ENCODE peak calls at places on chromosomes 12 and 14, in seven cellular contexts. T is H1, G is uterus, R is breast epithelium, W is tibial nerve, S is transverse colon, H is testis. O is an unnamed sample.

GRCh38 chr14:32697704-32698103 is 241.0 kb upstream of the NPAS3 start:
- DNase-seq in T (no peak), G (no peak), R (no peak), W (no peak), S (no peak), H (no peak), O (no peak)

GRCh38 chr14:51367600-51367931 is 127.5 kb downstream of the TMX1 start:
- DNase-seq in T (no peak), G (no peak), R (no peak), W (no peak), S (no peak), H (no peak), O (no peak)

GRCh38 chr12:12716151-12716844 is 870 bp upstream of the CDKN1B start:
- DNase-seq in T (no peak), G (peak), R (no peak), W (no peak), S (no peak), H (no peak), O (no peak)

GRCh38 chr14:93713726-93714405 is 74.4 kb downstream of the PRIMA1 start:
- DNase-seq in T (no peak), G (no peak), R (no peak), W (no peak), S (no peak), H (no peak), O (no peak)

GRCh38 chr14:33551963-33552362 is 398.9 kb downstream of the EGLN3 start:
- DNase-seq in T (no peak), G (no peak), R (no peak), W (no peak), S (no peak), H (no peak), O (no peak)

GRCh38 chr12:101590383-101590782 is 4.4 kb upstream of the MYBPC1 start:
- DNase-seq in T (no peak), G (no peak), R (no peak), W (no peak), S (no peak), H (no peak), O (no peak)

GRCh38 chr12:75850751-75851462 is 180.7 kb downstream of the PHLDA1 start:
- DNase-seq in T (no peak), G (no peak), R (no peak), W (no peak), S (peak), H (no peak), O (no peak)

GRCh38 chr14:32560213-32560857 is 231.2 kb downstream of the AKAP6 start:
- DNase-seq in T (no peak), G (peak), R (no peak), W (no peak), S (peak), H (peak), O (peak)

GRCh38 chr14:103521438-103521961 is 1.1 kb downstream of the CKB start:
- DNase-seq in T (no peak), G (no peak), R (no peak), W (no peak), S (no peak), H (no peak), O (no peak)

GRCh38 chr14:69749956-69750355 is 17.0 kb upstream of the SRSF5 start:
- DNase-seq in T (no peak), G (no peak), R (no peak), W (no peak), S (peak), H (no peak), O (no peak)

GRCh38 chr12:30023186-30023585 is 239.4 kb upstream of the TMTC1 start:
- DNase-seq in T (no peak), G (no peak), R (no peak), W (no peak), S (no peak), H (no peak), O (no peak)

GRCh38 chr12:9184276-9184675 is 23.9 kb downstream of the PZP start:
- DNase-seq in T (no peak), G (no peak), R (no peak), W (no peak), S (no peak), H (no peak), O (no peak)

GRCh38 chr14:101074124-101075024 is 170.9 kb upstream of the RTL1 start:
- DNase-seq in T (no peak), G (no peak), R (no peak), W (peak), S (no peak), H (peak), O (peak)

GRCh38 chr12:124568431-124569374 is 1.3 kb upstream of the NCOR2 start:
- DNase-seq in T (peak), G (peak), R (no peak), W (peak), S (peak), H (peak), O (peak)

GRCh38 chr12:115378296-115378695 is 694.3 kb upstream of the TBX3 start:
- DNase-seq in T (no peak), G (no peak), R (no peak), W (no peak), S (no peak), H (no peak), O (no peak)

GRCh38 chr14:89215166-89215940 is 201.7 kb downstream of the FOXN3 start:
- DNase-seq in T (no peak), G (no peak), R (no peak), W (no peak), S (no peak), H (no peak), O (no peak)

GRCh38 chr12:112995008-112995407 is 16.7 kb downstream of the OAS2 start:
- DNase-seq in T (no peak), G (no peak), R (no peak), W (no peak), S (no peak), H (no peak), O (no peak)

GRCh38 chr12:64663019-64663418 is 52.7 kb downstream of the RASSF3 start:
- DNase-seq in T (no peak), G (no peak), R (no peak), W (no peak), S (no peak), H (no peak), O (no peak)

GRCh38 chr14:67820428-67820881 is 876 bp downstream of the RAD51B start:
- DNase-seq in T (no peak), G (no peak), R (no peak), W (no peak), S (peak), H (no peak), O (no peak)

GRCh38 chr12:32891956-32892355 is 4.6 kb downstream of the PKP2 start:
- DNase-seq in T (no peak), G (no peak), R (no peak), W (no peak), S (no peak), H (no peak), O (no peak)

GRCh38 chr12:101485015-101485414 is 9.9 kb downstream of the SPIC start:
- DNase-seq in T (no peak), G (no peak), R (no peak), W (no peak), S (no peak), H (no peak), O (no peak)

GRCh38 chr14:63689132-63689531 is 38.7 kb downstream of the SGPP1 start:
- DNase-seq in T (no peak), G (no peak), R (no peak), W (no peak), S (no peak), H (no peak), O (no peak)

GRCh38 chr12:7042847-7043246 is 17.7 kb upstream of the C1S start:
- DNase-seq in T (no peak), G (no peak), R (no peak), W (no peak), S (no peak), H (no peak), O (no peak)

GRCh38 chr12:59626382-59626781 is 30.6 kb downstream of the SLC16A7 start:
- DNase-seq in T (no peak), G (no peak), R (no peak), W (no peak), S (no peak), H (no peak), O (no peak)

GRCh38 chr12:9969673-9970072 is 1.5 kb upstream of the CLEC12A start:
- DNase-seq in T (no peak), G (no peak), R (no peak), W (no peak), S (no peak), H (no peak), O (no peak)

GRCh38 chr12:115088328-115088994 is 404.5 kb upstream of the TBX3 start:
- DNase-seq in T (no peak), G (no peak), R (no peak), W (no peak), S (no peak), H (peak), O (no peak)

GRCh38 chr12:31246470-31246850 is 79.5 kb downstream of the SINHCAF start:
- DNase-seq in T (no peak), G (no peak), R (no peak), W (no peak), S (no peak), H (no peak), O (no peak)

GRCh38 chr12:47222960-47223847 is 143.4 kb upstream of the AMIGO2 start:
- DNase-seq in T (peak), G (no peak), R (no peak), W (no peak), S (no peak), H (peak), O (no peak)
- H3K4me3 ChIP-seq in T (peak), G (no peak), R (no peak), W (no peak), S (no peak), H (peak), O (no peak)

GRCh38 chr12:633731-634130 is 29.5 kb downstream of the NINJ2 start:
- DNase-seq in T (no peak), G (no peak), R (no peak), W (no peak), S (no peak), H (no peak), O (no peak)

GRCh38 chr12:630656-631632 is 32.3 kb downstream of the NINJ2 start:
- DNase-seq in T (no peak), G (no peak), R (no peak), W (no peak), S (peak), H (peak), O (no peak)

GRCh38 chr12:636632-637031 is 26.6 kb downstream of the NINJ2 start:
- DNase-seq in T (no peak), G (no peak), R (no peak), W (no peak), S (no peak), H (no peak), O (no peak)

GRCh38 chr12:627863-628805 is 35.1 kb downstream of the NINJ2 start:
- DNase-seq in T (no peak), G (no peak), R (no peak), W (no peak), S (no peak), H (no peak), O (no peak)

DNA sequence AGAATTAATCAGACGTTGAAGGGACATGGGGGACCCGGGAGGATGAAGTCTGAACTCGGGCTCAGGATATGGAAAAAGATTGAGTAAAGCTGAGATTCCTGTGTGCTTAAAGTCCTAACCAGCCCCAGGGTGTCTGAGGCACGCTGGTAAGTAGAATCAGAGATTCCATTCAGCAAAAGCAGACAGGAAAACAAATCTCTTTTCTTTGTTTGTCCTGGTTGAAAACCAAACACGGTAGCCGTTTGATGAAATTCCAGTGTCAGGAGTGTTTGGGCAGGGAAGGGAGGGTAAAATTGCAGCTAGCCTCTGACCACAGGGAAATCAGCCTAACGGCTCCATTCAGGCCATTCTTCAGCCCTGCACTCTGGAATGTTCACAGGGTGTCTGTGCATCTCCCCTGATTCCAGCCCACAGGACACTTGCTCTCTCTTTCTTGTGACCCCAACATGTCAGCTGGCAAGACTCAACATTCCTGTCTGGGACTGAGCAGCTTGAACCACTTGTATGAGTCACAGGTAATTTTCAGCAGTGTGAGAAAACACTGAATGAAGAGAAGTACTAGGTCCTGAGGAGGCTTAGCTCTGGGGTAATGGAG is 31.0 kb downstream of the NINJ2 start:
- DNase-seq in T (no peak), G (no peak), R (no peak), W (no peak), S (no peak), H (no peak), O (no peak)
- TF ChIP-seq POLR2A in T (no peak), G (no peak), R (no peak), W (no peak), S (no peak), H (no peak), O (no peak)

GRCh38 chr12:108131035-108131434 is 1.9 kb downstream of the WSCD2 start:
- DNase-seq in T (no peak), G (no peak), R (no peak), W (no peak), S (no peak), H (no peak), O (no peak)

GRCh38 chr12:108126990-108127468 is 2.1 kb upstream of the WSCD2 start:
- DNase-seq in T (no peak), G (peak), R (no peak), W (no peak), S (no peak), H (no peak), O (no peak)

GRCh38 chr12:108128221-108129016 is 669 bp upstream of the WSCD2 start:
- DNase-seq in T (no peak), G (no peak), R (no peak), W (no peak), S (no peak), H (no peak), O (no peak)

GRCh38 chr12:108127654-108128053 is 1.4 kb upstream of the WSCD2 start:
- DNase-seq in T (no peak), G (no peak), R (no peak), W (no peak), S (no peak), H (no peak), O (no peak)

DNA sequence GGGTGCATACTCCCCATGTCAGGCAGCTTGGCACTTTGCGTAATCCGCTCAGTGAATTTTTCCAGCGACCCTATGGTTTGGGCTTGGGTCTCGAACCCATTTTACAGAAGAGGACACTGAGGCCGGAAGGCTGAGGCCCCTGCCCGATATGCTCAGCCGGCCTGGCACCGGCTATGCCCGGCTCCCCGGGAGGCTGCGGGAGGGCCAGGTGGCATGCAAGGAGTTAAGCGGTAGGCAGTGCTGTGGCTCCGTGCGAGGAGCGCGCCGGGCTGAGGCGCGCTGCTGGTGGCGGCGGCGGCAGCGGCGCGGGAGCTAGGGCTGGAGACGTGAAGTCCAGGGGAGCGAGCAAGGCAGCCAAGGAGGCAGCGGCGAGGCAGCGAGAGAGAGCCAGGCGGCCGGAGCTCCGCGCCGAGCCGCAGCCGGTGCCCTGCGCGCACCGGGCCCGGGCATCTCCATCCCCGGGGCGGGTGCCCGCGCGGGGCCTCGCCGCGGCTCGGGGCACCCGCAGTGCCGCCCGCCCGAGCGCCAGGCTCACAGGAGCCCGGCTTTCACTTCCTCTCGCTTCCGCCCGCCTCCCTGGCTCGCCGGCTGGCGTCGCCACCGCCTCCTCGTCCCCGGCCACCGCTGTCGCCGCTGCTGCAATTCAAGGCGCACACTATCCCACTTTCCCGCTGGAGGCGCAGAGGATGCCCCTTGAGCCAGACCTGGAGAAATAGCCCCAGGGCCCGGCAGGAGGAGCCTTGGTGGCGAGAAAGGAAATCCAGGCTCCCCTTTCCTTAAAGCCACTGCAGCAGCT is at the start of gene WSCD2:
- DNase-seq in T (peak), G (peak), R (no peak), W (peak), S (peak), H (peak), O (peak)
- TF ChIP-seq CTCF in T (peak), G (no peak), R (no peak), W (no peak), S (no peak), H (no peak), O (no peak)

GRCh38 chr14:75979071-75979571 is 2.7 kb downstream of the TGFB3 start:
- DNase-seq in T (no peak), G (peak), R (no peak), W (no peak), S (peak), H (peak), O (peak)

GRCh38 chr14:75981426-75981825 is 369 bp downstream of the TGFB3 start:
- DNase-seq in T (no peak), G (peak), R (no peak), W (no peak), S (peak), H (peak), O (peak)

GRCh38 chr14:75981826-75982723 is at the start of gene TGFB3:
- DNase-seq in T (no peak), G (peak), R (peak), W (peak), S (peak), H (peak), O (peak)

GRCh38 chr14:75979641-75980422 is 2.0 kb downstream of the TGFB3 start:
- DNase-seq in T (no peak), G (peak), R (no peak), W (no peak), S (peak), H (peak), O (peak)

GRCh38 chr14:75980856-75981255 is 939 bp downstream of the TGFB3 start:
- DNase-seq in T (no peak), G (peak), R (peak), W (no peak), S (no peak), H (peak), O (no peak)
- H3K4me3 ChIP-seq in T (peak), G (peak), R (peak), W (no peak), S (peak), H (peak), O (no peak)

DNA sequence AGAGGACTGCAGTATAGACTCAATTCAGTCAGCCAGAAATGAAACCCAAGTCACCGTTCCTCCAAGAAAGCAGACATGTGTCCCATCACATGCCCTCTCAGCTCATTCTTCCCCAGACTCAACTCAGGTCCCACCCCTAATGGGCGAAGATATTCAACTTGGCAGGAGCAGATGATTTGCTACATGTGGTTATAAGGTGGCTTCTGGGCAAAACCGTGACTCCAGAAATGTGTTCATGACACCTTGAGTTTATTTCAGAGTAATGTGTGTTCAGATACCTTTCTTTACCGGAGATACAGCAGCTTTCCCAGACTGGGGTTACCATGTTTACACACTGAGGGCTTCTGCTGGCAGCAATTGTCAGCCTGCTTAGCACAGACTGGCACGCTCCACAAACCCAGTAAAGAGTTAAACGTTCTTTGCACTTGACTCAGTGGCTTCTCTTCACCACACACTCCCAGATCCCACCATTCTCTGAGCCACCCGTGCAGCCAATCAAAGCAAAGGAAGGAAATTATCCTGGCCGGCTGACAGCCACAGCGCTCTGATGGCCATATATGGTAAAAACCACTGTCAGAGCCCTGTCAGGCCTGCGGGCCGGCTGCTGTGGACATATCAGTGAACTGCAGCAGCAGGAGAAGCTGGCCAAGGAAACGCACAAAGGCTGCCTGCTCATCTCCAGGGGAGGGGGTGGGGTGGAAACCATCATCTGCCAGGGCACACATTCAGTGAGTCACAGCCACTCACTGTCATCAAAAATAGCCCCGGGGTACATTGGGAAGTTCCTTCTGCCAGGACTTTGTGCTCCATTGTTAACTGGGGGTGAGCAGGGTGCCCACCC is 39.9 kb downstream of the CORO1C start:
- DNase-seq in T (peak), G (peak), R (peak), W (peak), S (peak), H (peak), O (peak)
- TF ChIP-seq POLR2A in T (no peak), G (peak), R (no peak), W (peak), S (peak), H (no peak), O (no peak)

DNA sequence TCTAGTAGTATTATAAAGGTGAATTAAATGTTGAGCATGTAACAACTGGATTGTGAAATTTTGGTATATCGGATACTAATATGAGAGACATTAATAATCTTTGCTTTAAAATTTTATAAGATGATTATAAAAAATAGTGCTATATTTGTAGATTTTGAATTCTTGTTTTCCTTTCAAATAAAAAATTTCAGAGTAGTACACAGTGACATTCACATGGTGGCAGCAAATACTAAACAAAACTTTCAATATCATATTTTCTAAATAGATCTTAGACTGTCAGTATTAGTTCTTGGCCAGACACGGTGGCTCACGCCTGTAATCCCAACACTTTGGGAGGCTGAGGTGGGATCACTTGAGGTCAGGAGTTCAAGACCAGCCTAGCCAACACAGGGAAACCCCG is 166.0 kb downstream of the NAV3 start:
- DNase-seq in T (no peak), G (no peak), R (no peak), W (no peak), S (no peak), H (no peak), O (no peak)
- TF ChIP-seq CTCF in T (no peak), G (no peak), R (no peak), W (no peak), S (no peak), H (no peak), O (no peak)

GRCh38 chr14:72500234-72500838 is 393.6 kb downstream of the DPF3 start:
- DNase-seq in T (no peak), G (no peak), R (no peak), W (no peak), S (no peak), H (no peak), O (no peak)
- H3K4me3 ChIP-seq in T (no peak), G (no peak), R (no peak), W (no peak), S (no peak), H (no peak), O (no peak)

GRCh38 chr12:110124184-110124995 is at the start of gene IFT81:
- DNase-seq in T (peak), G (peak), R (peak), W (peak), S (peak), H (peak), O (peak)
- TF ChIP-seq POLR2A in T (no peak), G (peak), R (peak), W (peak), S (peak), H (no peak), O (peak)

O was measured in lower leg skin.